ENCODE peak calls at places on chromosomes 2 and 18, in six cellular contexts. N is hippocampal formation; G is activated CD4-positive, alpha-beta T cell treated with anti-CD3 and anti-CD28 coated beads, Interleukin-2, amount 10 ng/mL, durations not matched to agents 7 days and 5 days; M is RCC 7860; C is lung microvascular endothelial cell; V is HCT116. T is an unnamed sample.
A peak's percentile ranks its signal among the peaks of the same experiment; 100 is the strongest.

GRCh38 chr2:226874749-226875148 is 38.9 kb downstream of the RHBDD1 start:
- DNase-seq in N (no peak), G (no peak), M (no peak), C (no peak), V (no peak), T (no peak)

GRCh38 chr2:236863729-236864126 is 222.0 kb upstream of the COPS8 start:
- DNase-seq in N (no peak), G (no peak), M (no peak), C (no peak), V (no peak), T (no peak)

GRCh38 chr2:228728961-228729360 is 542.1 kb downstream of the PID1 start:
- DNase-seq in N (no peak), G (no peak), M (peak; percentile 14), C (peak; percentile 1), V (no peak), T (no peak)

GRCh38 chr2:15912203-15912602 is 28.1 kb upstream of the MYCN start:
- DNase-seq in N (no peak), G (no peak), M (no peak), C (peak; percentile 96), V (no peak), T (no peak)

GRCh38 chr18:11741505-11742145 is 52.6 kb downstream of the GNAL start:
- DNase-seq in N (no peak), G (no peak), M (no peak), C (peak; percentile 12), V (peak; percentile 23), T (no peak)

GRCh38 chr2:130390460-130391057 is 34.7 kb downstream of the PTPN18 start:
- DNase-seq in N (no peak), G (no peak), M (no peak), C (no peak), V (no peak), T (no peak)

GRCh38 chr18:75784413-75784812 is 356.9 kb upstream of the SMIM21 start:
- DNase-seq in N (no peak), G (no peak), M (no peak), C (no peak), V (no peak), T (no peak)

GRCh38 chr2:123606631-123607030 is 418.5 kb upstream of the CNTNAP5 start:
- DNase-seq in N (no peak), G (no peak), M (no peak), C (no peak), V (no peak), T (no peak)

GRCh38 chr2:144708641-144709040 is 188.7 kb upstream of the ZEB2 start:
- DNase-seq in N (peak; percentile 98), G (no peak), M (no peak), C (no peak), V (no peak), T (peak; percentile 6)

GRCh38 chr2:237629739-237630138 is 2.4 kb downstream of the LRRFIP1 start:
- DNase-seq in N (no peak), G (no peak), M (peak; percentile 89), C (no peak), V (no peak), T (no peak)

GRCh38 chr2:73283545-73284295 is 558 bp downstream of the FBXO41 start:
- DNase-seq in N (no peak), G (peak; percentile 30), M (no peak), C (no peak), V (no peak), T (no peak)

T was measured in C1 segment of cervical spinal cord.